ENCODE peak calls at places on chromosomes 13 and 19, in eight cellular contexts. L is astrocyte, O is tibial nerve, R is H9, I is left ventricle myocardium inferior, V is IMR-90, C is cardiac fibroblast, A is colonic mucosa. Z is an unnamed sample.

GRCh38 chr19:1505012-1505411 is 7.8 kb downstream of the ADAMTSL5 start:
- DNase-seq in L (no peak), O (no peak), R (no peak), I (no peak), V (no peak), C (no peak), A (no peak), Z (no peak)

GRCh38 chr19:44745386-44745831 is 3.1 kb upstream of the BCL3 start:
- DNase-seq in L (peak; percentile 72), O (peak; percentile 55), R (peak; percentile 62), I (peak; percentile 86), V (peak; percentile 80), C (peak; percentile 93), A (peak; percentile 89), Z (no peak)

GRCh38 chr13:65154661-65155447 is 2075.3 kb downstream of the PCDH9 start:
- DNase-seq in L (no peak), O (no peak), R (no peak), I (no peak), V (no peak), C (no peak), A (no peak), Z (no peak)

GRCh38 chr19:18425515-18426415 is 6.6 kb downstream of the SSBP4 start:
- DNase-seq in L (peak; percentile 47), O (no peak), R (no peak), I (peak; percentile 78), V (peak; percentile 62), C (peak; percentile 74), A (no peak), Z (no peak)

GRCh38 chr19:42143341-42144234 is 11.3 kb upstream of the POU2F2 start:
- DNase-seq in L (no peak), O (no peak), R (peak; percentile 73), I (no peak), V (peak; percentile 30), C (peak; percentile 52), A (no peak), Z (peak; percentile 80)

GRCh38 chr19:609001-609340 is 19.3 kb downstream of the HCN2 start:
- DNase-seq in L (no peak), O (no peak), R (no peak), I (peak; percentile 65), V (no peak), C (no peak), A (no peak), Z (no peak)

GRCh38 chr13:67120872-67121531 is 109.1 kb downstream of the PCDH9 start:
- DNase-seq in L (peak; percentile 35), O (no peak), R (no peak), I (no peak), V (peak; percentile 76), C (no peak), A (no peak), Z (no peak)

GRCh38 chr19:3470500-3471128 is 9.7 kb downstream of the SMIM24 start:
- DNase-seq in L (no peak), O (no peak), R (no peak), I (no peak), V (no peak), C (no peak), A (no peak), Z (no peak)

GRCh38 chr13:98174995-98175394 is 2.1 kb downstream of the RNF113B start:
- DNase-seq in L (peak; percentile 64), O (no peak), R (no peak), I (no peak), V (peak; percentile 31), C (no peak), A (no peak), Z (no peak)

GRCh38 chr19:1811472-1811894 is 593 bp downstream of the ATP8B3 start:
- DNase-seq in L (peak; percentile 34), O (peak; percentile 26), R (no peak), I (peak; percentile 41), V (peak; percentile 67), C (peak; percentile 24), A (peak; percentile 67), Z (no peak)

GRCh38 chr13:41909524-41909923 is 51.4 kb downstream of the VWA8 start:
- DNase-seq in L (peak; percentile 21), O (no peak), R (no peak), I (no peak), V (no peak), C (no peak), A (no peak), Z (no peak)

GRCh38 chr19:45865269-45865948 is 1.3 kb downstream of the FOXA3 start:
- DNase-seq in L (no peak), O (no peak), R (no peak), I (no peak), V (no peak), C (no peak), A (peak; percentile 77), Z (no peak)

GRCh38 chr19:35744688-35745327 is 410 bp downstream of the U2AF1L4 start:
- DNase-seq in L (peak; percentile 83), O (peak; percentile 90), R (peak; percentile 96), I (peak; percentile 95), V (peak; percentile 94), C (peak; percentile 97), A (peak; percentile 97), Z (peak; percentile 93)

GRCh38 chr19:38538386-38538785 is 79.4 kb downstream of the MAP4K1 start:
- DNase-seq in L (peak; percentile 8), O (no peak), R (no peak), I (no peak), V (no peak), C (no peak), A (no peak), Z (no peak)

GRCh38 chr13:109647046-109647445 is 139.3 kb downstream of the IRS2 start:
- DNase-seq in L (peak; percentile 19), O (no peak), R (no peak), I (no peak), V (no peak), C (peak; percentile 81), A (no peak), Z (no peak)

GRCh38 chr19:6906559-6906958 is 19.2 kb downstream of the ADGRE1 start:
- DNase-seq in L (no peak), O (no peak), R (no peak), I (no peak), V (no peak), C (no peak), A (no peak), Z (no peak)
- TF ChIP-seq CTCF in L (no peak), O (no peak), R (no peak), I (no peak), V (no peak), C (no peak), A (no peak), Z (no peak)

GRCh38 chr19:50206191-50206590 is 2.8 kb downstream of the MYH14 start:
- DNase-seq in L (no peak), O (no peak), R (no peak), I (no peak), V (no peak), C (no peak), A (peak; percentile 71), Z (no peak)

GRCh38 chr19:50204081-50204428 is 633 bp downstream of the MYH14 start:
- DNase-seq in L (no peak), O (no peak), R (no peak), I (no peak), V (no peak), C (no peak), A (no peak), Z (no peak)

GRCh38 chr19:50203281-50204080 is at the start of gene MYH14:
- DNase-seq in L (no peak), O (peak; percentile 68), R (peak; percentile 96), I (peak; percentile 87), V (no peak), C (peak; percentile 30), A (peak; percentile 91), Z (no peak)

GRCh38 chr19:50205681-50206138 is 2.3 kb downstream of the MYH14 start:
- DNase-seq in L (no peak), O (no peak), R (peak; percentile 59), I (no peak), V (no peak), C (no peak), A (peak; percentile 94), Z (no peak)

GRCh38 chr19:50204811-50205675 is 1.6 kb downstream of the MYH14 start:
- DNase-seq in L (no peak), O (no peak), R (peak; percentile 96), I (peak; percentile 65), V (no peak), C (no peak), A (peak; percentile 95), Z (no peak)
- TF ChIP-seq CTCF in L (no peak), O (no peak), R (no peak), I (no peak), V (no peak), C (no peak), A (no peak), Z (no peak)

DNA sequence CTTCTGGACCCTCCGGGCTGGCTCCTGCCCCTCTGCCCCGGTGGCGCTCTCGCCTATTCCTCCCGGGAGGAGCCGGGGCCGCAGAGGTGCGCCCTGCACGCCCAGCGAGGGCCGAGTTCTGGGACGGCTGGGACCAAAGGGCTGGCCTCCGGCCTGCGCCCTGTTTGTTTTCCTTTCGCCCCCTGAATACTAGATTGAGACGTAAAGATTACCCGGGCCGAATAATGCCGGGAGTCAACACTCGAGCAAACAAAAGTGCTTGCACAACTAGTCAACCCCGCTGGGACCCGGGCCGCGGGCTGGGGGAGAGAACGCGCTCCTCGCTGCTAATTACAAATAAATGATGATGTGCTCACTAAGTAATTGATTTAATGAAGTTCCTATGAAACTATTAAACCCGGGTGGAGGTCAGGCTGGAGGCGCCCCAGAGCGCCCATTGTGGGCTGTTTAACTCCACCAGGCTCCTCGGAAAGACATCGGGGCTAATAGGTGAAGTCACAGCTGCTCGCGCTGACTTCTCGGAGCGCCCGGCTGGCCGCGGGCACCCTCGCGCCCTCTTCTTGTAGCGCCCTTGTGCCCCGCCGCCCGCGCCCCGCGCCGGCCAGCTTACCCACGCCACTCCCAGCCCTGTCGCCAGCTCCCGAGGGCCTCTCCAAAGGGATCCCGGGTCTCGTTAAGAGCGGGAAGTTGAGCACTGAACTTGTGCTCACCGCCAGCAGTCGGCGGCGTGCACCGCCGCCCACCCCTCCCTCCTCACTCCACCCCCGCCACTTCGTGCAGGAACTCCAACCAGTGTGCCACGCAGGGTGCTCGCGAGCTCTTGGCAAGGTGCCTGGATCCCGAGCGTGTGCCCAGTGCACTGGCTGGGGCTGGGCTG is 14.9 kb downstream of the ZIC5 start:
- DNase-seq in L (no peak), O (no peak), R (peak; percentile 56), I (no peak), V (no peak), C (no peak), A (no peak), Z (peak; percentile 27)
- TF ChIP-seq CTCF in L (no peak), O (no peak), R (no peak), I (no peak), V (no peak), C (no peak), A (no peak), Z (no peak)

DNA sequence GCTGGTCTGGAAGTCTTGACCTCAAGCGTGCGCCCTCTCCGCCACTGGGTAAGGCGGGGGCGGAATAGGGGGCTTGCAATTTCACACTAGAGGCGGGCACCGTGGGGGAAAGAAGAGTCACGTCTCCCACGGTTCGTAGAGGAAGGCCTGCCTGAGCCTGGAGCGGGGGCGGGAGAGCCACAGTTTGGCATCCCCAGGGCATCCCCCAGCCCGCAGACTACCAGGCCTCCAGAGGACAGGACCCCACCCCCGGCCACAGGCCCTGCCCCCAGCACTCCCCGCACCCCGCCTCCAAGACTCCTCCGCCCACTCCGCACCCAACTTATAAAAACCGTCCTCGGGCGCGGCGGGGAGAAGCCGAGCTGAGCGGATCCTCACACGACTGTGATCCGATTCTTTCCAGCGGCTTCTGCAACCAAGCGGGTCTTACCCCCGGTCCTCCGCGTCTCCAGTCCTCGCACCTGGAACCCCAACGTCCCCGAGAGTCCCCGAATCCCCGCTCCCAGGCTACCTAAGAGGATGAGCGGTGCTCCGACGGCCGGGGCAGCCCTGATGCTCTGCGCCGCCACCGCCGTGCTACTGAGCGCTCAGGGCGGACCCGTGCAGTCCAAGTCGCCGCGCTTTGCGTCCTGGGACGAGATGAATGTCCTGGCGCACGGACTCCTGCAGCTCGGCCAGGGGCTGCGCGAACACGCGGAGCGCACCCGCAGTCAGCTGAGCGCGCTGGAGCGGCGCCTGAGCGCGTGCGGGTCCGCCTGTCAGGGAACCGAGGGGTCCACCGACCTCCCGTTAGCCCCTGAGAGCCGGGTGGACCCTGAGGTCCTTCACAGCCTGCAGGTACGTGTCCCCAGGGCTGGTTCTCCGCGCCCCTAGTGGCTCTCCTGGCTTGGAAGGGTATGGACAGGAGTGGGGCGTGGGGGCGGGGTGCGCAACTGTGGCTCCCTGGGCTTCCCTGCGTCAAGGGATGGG is at the start of gene ANGPTL4:
- DNase-seq in L (peak; percentile 26), O (peak; percentile 71), R (peak; percentile 81), I (peak; percentile 77), V (peak; percentile 55), C (peak; percentile 92), A (peak; percentile 81), Z (peak; percentile 60)
- TF ChIP-seq CTCF in L (no peak), O (no peak), R (no peak), I (peak; percentile 48), V (peak; percentile 12), C (peak; percentile 27), A (no peak), Z (no peak)

Z was measured in endothelial cell.